ENCODE peak calls at places on chromosomes 6 and 20, in five cellular contexts. U is foreskin keratinocyte; M is activated effector memory CD4-positive, alpha-beta T cell treated with anti-CD3 and anti-CD28 coated beads, Interleukin-2, amount 50 U/mL, for 16 hours; S is globus pallidus; O is amniotic stem cell. Y is an unnamed sample.

GRCh38 chr20:23436681-23437080 is 2.8 kb upstream of the CSTL1 start:
- DNase-seq in S (no peak), O (no peak), M (no peak), U (no peak), Y (no peak)

GRCh38 chr6:78345882-78346281 is 521.5 kb upstream of the IRAK1BP1 start:
- DNase-seq in U (no peak), S (no peak), O (no peak), M (no peak), Y (no peak)

GRCh38 chr6:116682334-116682712 is 1.3 kb downstream of the KPNA5 start:
- DNase-seq in U (no peak), S (peak), M (peak), O (no peak), Y (no peak)

GRCh38 chr20:62951143-62951895 is 1.2 kb upstream of the SLC17A9 start:
- DNase-seq in O (no peak), U (no peak), S (no peak), M (no peak), Y (no peak)

GRCh38 chr20:32886652-32887051 is 27.9 kb downstream of the EFCAB8 start:
- DNase-seq in O (no peak), M (no peak), S (no peak), U (no peak), Y (no peak)

GRCh38 chr20:7760261-7761048 is 179.8 kb downstream of the HAO1 start:
- DNase-seq in S (no peak), M (no peak), O (no peak), U (no peak), Y (no peak)

GRCh38 chr6:12578751-12579150 is 137.8 kb upstream of the PHACTR1 start:
- DNase-seq in O (no peak), M (no peak), S (no peak), U (peak), Y (no peak)

GRCh38 chr20:34268851-34269668 is 27.8 kb downstream of the ASIP start:
- DNase-seq in U (no peak), O (no peak), S (peak), M (peak), Y (no peak)

GRCh38 chr6:5518936-5519491 is 257.7 kb downstream of the FARS2 start:
- DNase-seq in M (no peak), O (no peak), U (no peak), S (no peak), Y (no peak)

Y was measured in NCI-H2107.